ENCODE peak calls at places on chromosomes 2 and 18, in five cellular contexts. M is GM12878, Y is A549, R is K562, L is HepG2. A is an unnamed sample.

GRCh38 chr18:49704334-49704733 is 109.0 kb downstream of the ACAA2 start:
- DNase-seq in M (no peak), Y (no peak), R (no peak), L (no peak), A (no peak)

GRCh38 chr2:240288087-240288521 is 147.4 kb upstream of the GPC1 start:
- DNase-seq in M (no peak), Y (no peak), R (no peak), L (no peak), A (no peak)

GRCh38 chr2:29700560-29700959 is 220.8 kb downstream of the ALK start:
- DNase-seq in M (no peak), Y (no peak), R (no peak), L (no peak), A (no peak)

GRCh38 chr2:146806295-146807005 is 1038.4 kb upstream of the ACVR2A start:
- DNase-seq in M (no peak), Y (no peak), R (no peak), L (no peak), A (no peak)

GRCh38 chr2:133885847-133886246 is 317.6 kb upstream of the NCKAP5 start:
- DNase-seq in M (no peak), Y (no peak), R (no peak), L (no peak), A (no peak)

GRCh38 chr2:120238728-120239487 is 13.7 kb upstream of the RALB start:
- DNase-seq in M (no peak), Y (peak; percentile 86), R (peak; percentile 52), L (peak; percentile 76), A (no peak)

GRCh38 chr2:161414015-161414384 is 2.1 kb upstream of the TBR1 start:
- DNase-seq in M (no peak), Y (no peak), R (no peak), L (no peak), A (no peak)

GRCh38 chr18:55096261-55097026 is 137.2 kb upstream of the CCDC68 start:
- DNase-seq in M (no peak), Y (peak; percentile 22), R (no peak), L (peak; percentile 7), A (no peak)

GRCh38 chr2:233813236-233814062 is 35.3 kb downstream of the MROH2A start:
- DNase-seq in M (no peak), Y (no peak), R (no peak), L (no peak), A (no peak)

GRCh38 chr18:12837747-12838146 is 46.3 kb downstream of the PTPN2 start:
- DNase-seq in M (no peak), Y (no peak), R (no peak), L (no peak), A (no peak)
- TF ChIP-seq HDAC2 in M (no peak), Y (no peak), R (no peak), L (no peak), A (no peak)

DNA sequence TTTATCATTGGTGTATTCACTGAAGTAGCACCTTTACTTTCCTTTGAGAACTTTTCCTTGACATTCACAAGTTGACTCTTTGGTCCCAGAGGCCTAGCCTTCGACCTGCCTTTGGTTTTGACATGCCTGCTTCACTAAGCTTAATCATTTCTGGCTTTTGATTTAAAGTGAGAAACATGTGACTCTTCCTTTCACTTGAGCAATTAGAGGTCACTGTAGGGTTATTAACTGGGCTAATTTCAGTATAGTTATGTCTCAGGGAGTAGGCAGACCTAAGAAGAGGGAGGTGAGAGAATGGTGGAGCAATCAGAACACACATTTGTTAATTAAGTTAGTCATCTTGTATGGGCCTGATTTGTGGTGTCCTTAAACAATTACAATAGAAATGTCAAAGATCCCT is 1040.7 kb upstream of the SLC39A10 start:
- DNase-seq in M (peak; percentile 15), Y (no peak), R (no peak), L (no peak), A (no peak)
- H3K4me2 ChIP-seq in M (no peak overlapping the region), Y (no peak overlapping the region), R (no peak overlapping the region), L (no peak overlapping the region), A (no peak overlapping the region)

GRCh38 chr18:21262979-21263378 is 20.9 kb downstream of the GREB1L start:
- DNase-seq in M (no peak), Y (no peak), R (no peak), L (no peak), A (no peak)
- TF ChIP-seq HDAC2 in M (no peak), Y (no peak), R (no peak), L (no peak), A (no peak)

GRCh38 chr2:40361478-40361877 is 90.4 kb downstream of the SLC8A1 start:
- DNase-seq in M (no peak), Y (no peak), R (no peak), L (no peak), A (no peak)

GRCh38 chr2:40360652-40361051 is 91.2 kb downstream of the SLC8A1 start:
- DNase-seq in M (no peak), Y (no peak), R (no peak), L (no peak), A (no peak)

GRCh38 chr2:40367032-40367431 is 84.9 kb downstream of the SLC8A1 start:
- DNase-seq in M (no peak), Y (no peak), R (no peak), L (no peak), A (no peak)

GRCh38 chr2:40364143-40364903 is 87.6 kb downstream of the SLC8A1 start:
- DNase-seq in M (no peak), Y (no peak), R (no peak), L (no peak), A (no peak)

GRCh38 chr2:40363631-40364030 is 88.3 kb downstream of the SLC8A1 start:
- DNase-seq in M (no peak), Y (no peak), R (no peak), L (no peak), A (no peak)
- H3K4me2 ChIP-seq in M (no peak overlapping the region), Y (peak overlapping the region; percentile 33), R (no peak overlapping the region), L (no peak overlapping the region), A (no peak overlapping the region)

A was measured in H1.